ENCODE peak calls at places on chromosomes 16 and 17, in six cellular contexts. I, S, E, J, K and U are unnamed samples.

GRCh38 chr16:1278456-1278855 is 22.6 kb downstream of the TPSD1 start:
- DNase-seq in I (no peak), S (no peak), E (no peak), J (no peak), K (no peak), U (no peak)

GRCh38 chr16:51376080-51376479 is 225.0 kb upstream of the SALL1 start:
- DNase-seq in I (no peak), S (no peak), E (no peak), J (no peak), K (no peak), U (no peak)

GRCh38 chr16:21283521-21284289 is 5.6 kb upstream of the CRYM start:
- DNase-seq in I (no peak), S (no peak), E (no peak), J (peak; percentile 46), K (no peak), U (peak; percentile 34)

GRCh38 chr16:54694651-54695050 is 236.0 kb upstream of the IRX5 start:
- DNase-seq in I (no peak), S (no peak), E (no peak), J (no peak), K (no peak), U (no peak)

GRCh38 chr17:47265983-47266541 is 12.4 kb downstream of the ITGB3 start:
- DNase-seq in I (no peak), S (no peak), E (no peak), J (peak; percentile 55), K (no peak), U (no peak)

GRCh38 chr16:72898216-72898825 is 149.6 kb downstream of the ZFHX3 start:
- DNase-seq in I (no peak), S (no peak), E (no peak), J (no peak), K (no peak), U (no peak)

GRCh38 chr16:67446968-67447507 is 16.1 kb downstream of the HSD11B2 start:
- DNase-seq in I (no peak), S (no peak), E (no peak), J (no peak), K (no peak), U (no peak)

GRCh38 chr17:48492401-48493298 is 38.2 kb downstream of the HOXB1 start:
- DNase-seq in I (peak; percentile 58), S (peak; percentile 64), E (peak; percentile 39), J (peak; percentile 80), K (peak; percentile 52), U (peak; percentile 38)